ENCODE peak calls at places on chromosomes 13 and 19, in six cellular contexts. E, N, W, R, A and Q are unnamed samples.

GRCh38 chr13:112661291-112661690 is 28.5 kb upstream of the ATP11A start:
- DNase-seq in E (no peak), N (no peak), W (no peak), R (no peak), A (no peak), Q (no peak)

GRCh38 chr19:28746486-28746885 is 466.5 kb downstream of the UQCRFS1 start:
- DNase-seq in E (no peak), N (no peak), W (no peak), R (no peak), A (no peak), Q (no peak)

GRCh38 chr19:55198651-55199050 is 10.7 kb downstream of the PTPRH start:
- DNase-seq in E (no peak), N (no peak), W (no peak), R (no peak), A (no peak), Q (no peak)

GRCh38 chr13:39311619-39312018 is 273.4 kb downstream of the NHLRC3 start:
- DNase-seq in E (no peak), N (no peak), W (peak; percentile 29), R (no peak), A (no peak), Q (peak; percentile 61)

GRCh38 chr13:91533354-91533753 is 134.9 kb downstream of the GPC5 start:
- DNase-seq in E (no peak), N (no peak), W (no peak), R (no peak), A (no peak), Q (no peak)

GRCh38 chr13:110944121-110944967 is 29.5 kb upstream of the ANKRD10 start:
- DNase-seq in E (peak; percentile 38), N (no peak), W (peak; percentile 37), R (peak; percentile 57), A (no peak), Q (peak; percentile 44)

GRCh38 chr19:1315470-1316166 is 29.9 kb downstream of the EFNA2 start:
- DNase-seq in E (no peak), N (no peak), W (peak; percentile 16), R (peak; percentile 78), A (no peak), Q (peak; percentile 67)

GRCh38 chr19:12769689-12770088 is 5.7 kb downstream of the HOOK2 start:
- DNase-seq in E (no peak), N (peak; percentile 72), W (no peak), R (peak; percentile 93), A (no peak), Q (peak; percentile 78)

GRCh38 chr19:45638930-45639729 is at the start of gene EML2:
- DNase-seq in E (no peak), N (peak; percentile 59), W (peak; percentile 14), R (peak; percentile 95), A (peak; percentile 57), Q (peak; percentile 40)

GRCh38 chr19:46955813-46956371 is 63.7 kb upstream of the NPAS1 start:
- DNase-seq in E (no peak), N (no peak), W (no peak), R (no peak), A (no peak), Q (no peak)

GRCh38 chr13:36910545-36910944 is 9.5 kb downstream of the SMAD9 start:
- DNase-seq in E (no peak), N (no peak), W (no peak), R (no peak), A (no peak), Q (no peak)

GRCh38 chr13:106063591-106064308 is 471.7 kb downstream of the EFNB2 start:
- DNase-seq in E (no peak), N (no peak), W (peak; percentile 91), R (no peak), A (no peak), Q (no peak)

GRCh38 chr13:46136688-46137087 is 31.9 kb upstream of the CPB2 start:
- DNase-seq in E (no peak), N (no peak), W (no peak), R (no peak), A (no peak), Q (no peak)

GRCh38 chr13:38657191-38657590 is 29.7 kb upstream of the FREM2 start:
- DNase-seq in E (no peak), N (no peak), W (peak; percentile 55), R (no peak), A (no peak), Q (no peak)

GRCh38 chr19:7426986-7427385 is 61.8 kb downstream of the PEX11G start:
- DNase-seq in E (no peak), N (peak; percentile 52), W (no peak), R (no peak), A (no peak), Q (no peak)

GRCh38 chr19:12774588-12775555 is at the start of gene HOOK2:
- DNase-seq in E (no peak), N (peak; percentile 72), W (no peak), R (peak; percentile 98), A (peak; percentile 98), Q (no peak)

GRCh38 chr19:44903602-44904425 is 1.8 kb upstream of the APOE start:
- DNase-seq in E (no peak), N (peak; percentile 75), W (no peak), R (peak; percentile 84), A (peak; percentile 78), Q (peak; percentile 69)

GRCh38 chr13:113726961-113727411 is 32.0 kb upstream of the TMEM255B start:
- DNase-seq in E (no peak), N (peak; percentile 50), W (peak; percentile 57), R (no peak), A (no peak), Q (peak; percentile 27)

GRCh38 chr13:30702006-30702405 is 33.3 kb upstream of the ALOX5AP start:
- DNase-seq in E (no peak), N (no peak), W (no peak), R (no peak), A (no peak), Q (no peak)

GRCh38 chr13:99218969-99219368 is 18.3 kb downstream of the UBAC2 start:
- DNase-seq in E (no peak), N (peak; percentile 84), W (no peak), R (no peak), A (no peak), Q (no peak)

GRCh38 chr13:98941536-98941935 is 36.3 kb downstream of the DOCK9 start:
- DNase-seq in E (no peak), N (no peak), W (no peak), R (no peak), A (no peak), Q (no peak)

GRCh38 chr19:45187421-45188100 is 9.0 kb downstream of the BLOC1S3 start:
- DNase-seq in E (no peak), N (no peak), W (no peak), R (peak; percentile 63), A (no peak), Q (peak; percentile 71)

GRCh38 chr13:21625366-21625765 is 21.4 kb upstream of the MICU2 start:
- DNase-seq in E (no peak), N (no peak), W (peak; percentile 7), R (no peak), A (no peak), Q (peak; percentile 35)

GRCh38 chr19:434152-434960 is 25.4 kb upstream of the C2CD4C start:
- DNase-seq in E (no peak), N (no peak), W (no peak), R (no peak), A (no peak), Q (no peak)

GRCh38 chr19:1161716-1162115 is 12.4 kb downstream of the SBNO2 start:
- DNase-seq in E (no peak), N (no peak), W (no peak), R (no peak), A (no peak), Q (no peak)

GRCh38 chr19:10471909-10472308 is 31.2 kb downstream of the KEAP1 start:
- DNase-seq in E (no peak), N (no peak), W (peak; percentile 25), R (no peak), A (no peak), Q (peak; percentile 29)

GRCh38 chr13:94065741-94066140 is 413.7 kb downstream of the DCT start:
- DNase-seq in E (no peak), N (no peak), W (peak; percentile 63), R (no peak), A (no peak), Q (no peak)

GRCh38 chr19:41726493-41726892 is 18.1 kb downstream of the CEACAM5 start:
- DNase-seq in E (no peak), N (no peak), W (no peak), R (no peak), A (no peak), Q (no peak)

DNA sequence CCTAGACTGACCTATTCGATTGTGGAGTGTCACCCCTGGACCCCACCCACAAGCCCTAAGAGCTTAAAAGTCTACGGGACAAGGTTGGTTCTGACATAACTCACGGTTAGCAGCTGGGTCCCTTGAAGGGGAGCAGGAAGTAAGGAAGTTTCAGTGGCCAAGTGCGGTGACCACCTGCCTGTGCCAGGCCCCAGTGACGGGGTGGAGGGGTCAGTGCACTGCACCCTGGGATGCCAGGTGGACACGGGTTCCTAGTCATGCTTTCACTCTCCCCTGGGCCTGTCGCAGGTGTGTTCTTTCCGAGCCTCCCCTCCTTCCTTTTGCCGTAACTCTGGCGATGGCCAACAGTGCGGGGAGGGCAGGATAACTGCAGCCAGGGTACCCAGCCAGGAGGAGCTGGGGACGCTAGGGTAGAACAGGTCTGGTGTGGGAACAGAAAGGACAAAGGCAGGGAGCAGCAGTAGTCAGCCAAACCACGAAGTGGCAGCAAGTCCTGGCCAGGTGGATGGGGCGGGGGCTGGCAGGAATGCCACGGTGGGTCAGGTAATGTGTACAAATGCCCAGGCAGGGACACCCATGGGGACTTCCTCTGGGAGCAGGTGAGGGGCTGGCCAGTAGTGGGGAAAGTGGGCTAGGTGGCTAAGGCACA is 58.3 kb downstream of the RGCC start:
- DNase-seq in E (no peak), N (no peak), W (no peak), R (no peak), A (no peak), Q (no peak)
- H3K27ac ChIP-seq in E (no peak overlapping the region), N (no peak overlapping the region), W (no peak overlapping the region), R (no peak overlapping the region), A (no peak overlapping the region), Q (no peak overlapping the region)

GRCh38 chr19:5820785-5821184 is 15.9 kb downstream of the NRTN start:
- DNase-seq in E (no peak), N (no peak), W (no peak), R (no peak), A (no peak), Q (no peak)

GRCh38 chr19:5821521-5822180 is 16.8 kb downstream of the NRTN start:
- DNase-seq in E (no peak), N (no peak), W (no peak), R (no peak), A (no peak), Q (no peak)

GRCh38 chr19:5824791-5825577 is 14.5 kb downstream of the FUT6 start:
- DNase-seq in E (no peak), N (no peak), W (no peak), R (no peak), A (no peak), Q (no peak)

GRCh38 chr19:5823579-5824281 is 15.8 kb downstream of the FUT6 start:
- DNase-seq in E (no peak), N (no peak), W (no peak), R (peak; percentile 74), A (no peak), Q (no peak)

GRCh38 chr19:5822181-5822844 is 17.2 kb downstream of the FUT6 start:
- DNase-seq in E (no peak), N (no peak), W (no peak), R (no peak), A (no peak), Q (no peak)
- H3K27ac ChIP-seq in E (no peak overlapping the region), N (no peak overlapping the region), W (no peak overlapping the region), R (no peak overlapping the region), A (no peak overlapping the region), Q (no peak overlapping the region)

GRCh38 chr13:41614671-41615519 is 157.5 kb downstream of the RGCC start:
- DNase-seq in E (no peak), N (no peak), W (peak; percentile 48), R (no peak), A (no peak), Q (peak; percentile 32)
- H3K27ac ChIP-seq in E (no peak overlapping the region), N (no peak overlapping the region), W (peak overlapping the region; percentile 95), R (no peak overlapping the region), A (peak overlapping the region; percentile 64), Q (no peak overlapping the region)

GRCh38 chr19:15123031-15123890 is 16.1 kb downstream of the SYDE1 start:
- DNase-seq in E (no peak), N (no peak), W (no peak), R (no peak), A (peak; percentile 48), Q (no peak)
- H3K27ac ChIP-seq in E (no peak overlapping the region), N (no peak overlapping the region), W (no peak overlapping the region), R (no peak overlapping the region), A (peak overlapping the region; percentile 99), Q (no peak overlapping the region)